ENCODE peak calls at places on chromosomes 2 and 18, in seven cellular contexts. I, Y, C, X, N, H and K are unnamed samples.

GRCh38 chr2:15933184-15933845 is 7.0 kb upstream of the MYCN start:
- DNase-seq in C (no peak), N (no peak), H (no peak), Y (no peak), I (no peak), X (no peak), K (no peak)

GRCh38 chr2:121075006-121075545 is 209.9 kb downstream of the TFCP2L1 start:
- DNase-seq in X (peak; percentile 98), Y (peak; percentile 64), H (no peak), N (peak; percentile 78), C (no peak), I (peak; percentile 98), K (peak; percentile 79)

GRCh38 chr2:20091305-20091991 is 40.0 kb upstream of the LAPTM4A start:
- DNase-seq in X (no peak), Y (no peak), C (no peak), I (peak; percentile 93), H (peak; percentile 96), N (peak; percentile 72), K (no peak)

GRCh38 chr2:143629344-143629743 is 500.1 kb downstream of the ARHGAP15 start:
- DNase-seq in C (no peak), H (no peak), I (peak; percentile 30), X (no peak), N (peak; percentile 12), Y (peak; percentile 49), K (no peak)

GRCh38 chr2:190126758-190127157 is 64.2 kb upstream of the MSTN start:
- DNase-seq in H (no peak), C (no peak), Y (peak; percentile 26), N (no peak), X (no peak), I (no peak), K (no peak)

GRCh38 chr2:229910832-229911412 is 10.9 kb downstream of the TRIP12 start:
- DNase-seq in C (peak; percentile 36), I (no peak), N (no peak), X (no peak), Y (peak; percentile 11), H (no peak), K (peak; percentile 33)

GRCh38 chr2:234991290-234991689 is 39.5 kb downstream of the SH3BP4 start:
- DNase-seq in C (no peak), Y (no peak), N (no peak), I (no peak), X (no peak), H (no peak), K (no peak)

GRCh38 chr2:71678874-71679273 is 225.5 kb downstream of the DYSF start:
- DNase-seq in Y (no peak), H (no peak), N (no peak), C (no peak), X (no peak), I (no peak), K (no peak)

GRCh38 chr2:26769501-26769850 is 5.4 kb downstream of the SLC35F6 start:
- DNase-seq in H (no peak), X (no peak), Y (no peak), N (no peak), C (no peak), I (no peak), K (no peak)

GRCh38 chr2:9631976-9632700 is 1.3 kb upstream of the YWHAQ start:
- DNase-seq in X (no peak), Y (peak; percentile 43), N (no peak), H (no peak), C (no peak), I (no peak), K (no peak)

GRCh38 chr18:55323051-55323994 is 264.7 kb downstream of the TCF4 start:
- DNase-seq in X (no peak), H (no peak), N (no peak), Y (no peak), C (no peak), I (no peak), K (no peak)

GRCh38 chr2:175742367-175742766 is 259.7 kb downstream of the LNPK start:
- DNase-seq in N (peak; percentile 56), X (no peak), C (no peak), Y (no peak), I (peak; percentile 63), H (no peak), K (no peak)

GRCh38 chr18:24530630-24531111 is 70.2 kb downstream of the HRH4 start:
- DNase-seq in H (no peak), I (peak; percentile 24), N (peak; percentile 44), Y (peak; percentile 64), X (no peak), C (no peak), K (peak; percentile 41)

GRCh38 chr2:235170016-235170415 is 218.2 kb downstream of the SH3BP4 start:
- DNase-seq in N (no peak), H (no peak), X (peak; percentile 96), C (no peak), Y (no peak), I (peak; percentile 72), K (no peak)

GRCh38 chr18:76674596-76674995 is 147.8 kb upstream of the ZNF236 start:
- DNase-seq in Y (no peak), I (no peak), X (no peak), C (no peak), N (no peak), H (peak; percentile 68), K (no peak)

DNA sequence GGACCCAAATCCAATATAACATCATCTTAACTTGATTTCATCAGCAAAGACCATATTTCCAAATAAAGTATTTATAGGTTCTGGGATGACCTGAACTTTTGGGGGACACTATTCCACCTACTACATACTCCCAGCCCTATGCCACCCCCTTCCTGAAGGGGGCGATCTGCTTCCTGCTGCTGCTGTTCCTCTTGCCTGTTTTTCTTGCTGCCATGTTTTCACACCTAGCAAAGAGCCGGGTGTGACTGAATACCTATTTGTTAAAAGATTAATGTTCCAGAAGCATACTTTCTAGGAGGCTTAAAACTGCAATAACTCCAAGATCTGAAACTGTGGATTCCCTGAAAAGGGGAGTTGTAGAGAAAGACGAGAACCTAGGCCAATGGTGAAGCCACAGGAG is 89.7 kb downstream of the ICOS start:
- DNase-seq in I (no peak), Y (no peak), N (no peak), H (no peak), C (no peak), X (no peak), K (no peak)
- TF ChIP-seq CTCF in I (peak; percentile 58), Y (no peak), N (peak; percentile 21), H (no peak), C (peak; percentile 39), X (no peak), K (no peak)

DNA sequence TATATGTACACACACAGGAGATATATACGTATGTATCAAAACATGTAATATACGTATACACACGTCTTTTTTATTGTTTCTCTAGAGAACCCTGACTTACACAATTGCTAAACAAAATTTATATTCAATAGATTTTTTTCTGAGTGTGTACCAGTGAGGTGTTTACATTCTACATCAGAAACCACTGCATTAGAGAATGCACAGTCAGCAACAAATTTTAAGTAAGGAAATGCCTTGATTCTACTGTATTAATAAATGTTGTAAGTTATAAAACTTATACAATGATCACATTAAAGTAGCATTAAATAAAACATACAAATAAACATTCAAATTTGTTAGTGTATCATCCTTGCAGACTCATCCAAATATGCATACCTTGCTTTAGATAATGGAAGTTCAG is 376.4 kb upstream of the FAM98A start:
- DNase-seq in X (no peak), Y (no peak), I (no peak), H (no peak), N (no peak), C (no peak), K (no peak)
- TF ChIP-seq CTCF in X (no peak), Y (no peak), I (no peak), H (no peak), N (no peak), C (no peak), K (no peak)

GRCh38 chr2:203707530-203707929 is 1.1 kb downstream of the CD28 start:
- DNase-seq in Y (no peak), C (no peak), H (no peak), I (no peak), X (no peak), N (no peak), K (no peak)
- TF ChIP-seq CTCF in Y (no peak), C (no peak), H (no peak), I (no peak), X (no peak), N (no peak), K (no peak)

DNA sequence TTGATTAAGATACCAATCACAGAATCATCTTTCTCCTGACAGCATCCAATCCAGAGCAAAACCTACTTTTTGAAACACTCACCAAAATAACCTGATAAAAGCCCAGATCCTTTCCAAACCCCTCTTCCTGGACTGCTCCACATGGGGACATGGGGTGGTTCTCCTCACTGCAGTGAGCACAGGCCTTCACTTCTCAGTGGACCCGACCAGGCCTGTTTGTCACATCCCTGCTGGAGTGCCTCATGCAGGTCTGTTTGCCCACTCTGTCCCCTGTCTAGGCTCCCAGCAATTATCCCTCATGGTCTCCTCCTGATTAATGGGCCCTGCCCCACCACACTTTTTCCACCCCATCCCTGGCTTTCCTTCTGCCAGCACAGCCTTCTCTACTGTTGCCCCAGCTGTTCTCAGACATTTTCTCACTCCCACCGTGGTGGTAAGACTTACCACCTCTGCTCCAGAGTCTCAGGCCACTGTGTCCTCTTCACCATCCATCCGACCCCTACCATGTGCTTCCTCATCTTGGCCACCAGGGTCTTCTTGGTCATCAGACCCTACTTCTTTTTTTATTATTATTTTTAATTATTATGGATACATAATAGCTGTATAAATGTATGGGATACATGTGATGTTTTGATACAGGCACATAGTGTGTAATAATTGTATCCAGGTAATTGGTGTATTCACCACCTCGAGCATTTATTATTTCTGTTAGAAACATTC is 21.1 kb downstream of the MRPL30 start:
- DNase-seq in X (no peak), I (no peak), N (no peak), H (no peak), Y (no peak), C (no peak), K (no peak)
- TF ChIP-seq CTCF in X (peak; percentile 34), I (peak; percentile 58), N (peak; percentile 7), H (no peak), Y (no peak), C (no peak), K (peak; percentile 33)